ENCODE peak calls at places on chromosomes 6 and 20, in seven cellular contexts. R, Y, D, F, W, K and O are unnamed samples.

GRCh38 chr6:14452567-14453527 is 335.3 kb downstream of the CD83 start:
- DNase-seq in Y (peak; percentile 59), R (no peak), W (peak; percentile 74), K (no peak), F (no peak), D (no peak), O (no peak)

GRCh38 chr20:39358052-39358451 is 395.9 kb downstream of the DHX35 start:
- DNase-seq in K (no peak), W (no peak), Y (no peak), R (no peak), D (no peak), F (no peak), O (no peak)

GRCh38 chr6:45001663-45002062 is 326.5 kb upstream of the RUNX2 start:
- DNase-seq in Y (no peak), R (no peak), D (no peak), K (no peak), F (no peak), W (no peak), O (no peak)

GRCh38 chr6:156778615-156779205 is 1.5 kb downstream of the ARID1B start:
- DNase-seq in D (no peak), Y (peak; percentile 59), F (peak; percentile 56), K (peak; percentile 15), W (peak; percentile 93), R (peak; percentile 65), O (no peak)

GRCh38 chr20:64150756-64151633 is 13.3 kb upstream of the MYT1 start:
- DNase-seq in Y (no peak), R (no peak), K (no peak), W (peak; percentile 47), D (no peak), F (no peak), O (peak; percentile 42)

GRCh38 chr6:98579089-98579488 is 255.3 kb upstream of the POU3F2 start:
- DNase-seq in D (no peak), R (no peak), W (no peak), F (no peak), Y (no peak), K (no peak), O (no peak)

GRCh38 chr6:86148586-86148985 is 505.9 kb upstream of the SYNCRIP start:
- DNase-seq in W (peak; percentile 24), D (no peak), F (no peak), R (no peak), K (no peak), Y (no peak), O (no peak)

GRCh38 chr6:26158581-26159416 is 71.6 kb downstream of the HFE start:
- DNase-seq in W (peak; percentile 91), F (peak; percentile 73), D (no peak), R (peak; percentile 87), Y (peak; percentile 69), K (peak; percentile 88), O (peak; percentile 87)

GRCh38 chr20:61556116-61556515 is 304.1 kb downstream of the CDH4 start:
- DNase-seq in D (no peak), W (no peak), F (no peak), R (no peak), K (no peak), Y (no peak), O (no peak)

GRCh38 chr6:148525453-148525852 is 182.8 kb downstream of the SASH1 start:
- DNase-seq in Y (no peak), F (no peak), K (no peak), D (no peak), W (no peak), R (no peak), O (no peak)

GRCh38 chr20:38673731-38674177 is 50.5 kb upstream of the SLC32A1 start:
- DNase-seq in W (no peak), K (no peak), Y (no peak), R (no peak), D (no peak), F (no peak), O (peak; percentile 59)

GRCh38 chr20:34268851-34269668 is 27.8 kb downstream of the ASIP start:
- DNase-seq in R (peak; percentile 37), Y (no peak), K (peak; percentile 15), D (no peak), W (peak; percentile 84), F (peak; percentile 31), O (peak; percentile 80)

GRCh38 chr6:82364087-82365010 is 732 bp downstream of the TPBG start:
- DNase-seq in Y (peak; percentile 67), D (peak; percentile 54), W (peak; percentile 76), R (peak; percentile 46), K (peak; percentile 55), F (peak; percentile 49), O (peak; percentile 73)

GRCh38 chr6:170296746-170297576 is 6.1 kb upstream of the DLL1 start:
- DNase-seq in D (no peak), F (no peak), W (no peak), Y (no peak), R (no peak), K (no peak), O (no peak)

GRCh38 chr20:4633780-4634179 is 87.9 kb upstream of the PRND start:
- DNase-seq in Y (no peak), R (no peak), W (no peak), F (no peak), K (no peak), D (no peak), O (no peak)

GRCh38 chr6:170453586-170454511 is 99.3 kb downstream of the PSMB1 start:
- DNase-seq in D (no peak), K (no peak), W (peak; percentile 51), Y (no peak), R (no peak), F (no peak), O (no peak)

GRCh38 chr6:32427934-32428474 is 11.7 kb upstream of the HLA-DRA start:
- DNase-seq in Y (no peak), R (no peak), F (no peak), K (no peak), D (no peak), W (no peak), O (no peak)

GRCh38 chr20:50224553-50225255 is 34.1 kb downstream of the CEBPB start:
- DNase-seq in F (peak; percentile 42), W (no peak), Y (no peak), R (peak; percentile 65), D (no peak), K (no peak), O (peak; percentile 93)

GRCh38 chr6:140827593-140827992 is 1305.1 kb upstream of the GJE1 start:
- DNase-seq in W (no peak), F (no peak), K (no peak), Y (no peak), R (no peak), D (no peak), O (no peak)

GRCh38 chr6:140828833-140829232 is 1303.9 kb upstream of the GJE1 start:
- DNase-seq in F (no peak), D (no peak), Y (no peak), R (no peak), W (no peak), K (no peak), O (no peak)

DNA sequence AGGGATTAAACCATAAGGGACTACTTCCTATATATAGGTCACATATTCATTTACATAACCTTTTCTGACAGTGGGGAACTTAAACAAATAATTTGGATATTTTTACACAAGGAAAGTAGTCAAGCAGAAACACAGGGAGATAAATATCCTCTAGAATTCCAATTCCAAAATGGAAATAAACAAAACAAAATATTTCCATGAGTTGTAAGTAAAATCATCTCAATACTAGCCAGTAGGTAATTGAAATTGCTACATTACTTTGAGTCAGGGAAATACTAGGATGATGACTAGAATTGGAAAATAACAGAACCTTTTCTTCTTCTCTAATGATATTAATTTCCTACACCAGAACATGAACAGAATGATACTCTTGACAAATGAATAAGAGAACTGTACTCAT is 1308.1 kb upstream of the GJE1 start:
- DNase-seq in R (no peak), W (no peak), Y (no peak), F (no peak), K (no peak), D (no peak), O (no peak)
- TF ChIP-seq POLR2AphosphoS5 in R (no peak), W (no peak), Y (no peak), F (no peak), K (no peak), D (no peak), O (no peak)

GRCh38 chr6:11761744-11762620 is 16.6 kb downstream of the ADTRP start:
- DNase-seq in D (no peak), R (peak; percentile 77), Y (no peak), W (no peak), K (no peak), F (no peak), O (no peak)
- H3K4me1 ChIP-seq in D (peaks cover 10% of the 10 kb centered on the region), R (peaks cover 30% of the 10 kb centered on the region), Y (no peaks in the 10 kb centered on the region), W (no peaks in the 10 kb centered on the region), K (peaks cover 9% of the 10 kb centered on the region), F (peaks cover 21% of the 10 kb centered on the region), O (peaks cover 46% of the 10 kb centered on the region)

GRCh38 chr6:42367353-42368011 is 84.2 kb downstream of the TRERF1 start:
- DNase-seq in K (no peak), W (peak; percentile 83), F (no peak), Y (no peak), R (peak; percentile 35), D (no peak), O (no peak)
- TF ChIP-seq POLR2A in K (no peak), W (no peak), F (no peak), Y (no peak), R (no peak), D (no peak), O (no peak)

DNA sequence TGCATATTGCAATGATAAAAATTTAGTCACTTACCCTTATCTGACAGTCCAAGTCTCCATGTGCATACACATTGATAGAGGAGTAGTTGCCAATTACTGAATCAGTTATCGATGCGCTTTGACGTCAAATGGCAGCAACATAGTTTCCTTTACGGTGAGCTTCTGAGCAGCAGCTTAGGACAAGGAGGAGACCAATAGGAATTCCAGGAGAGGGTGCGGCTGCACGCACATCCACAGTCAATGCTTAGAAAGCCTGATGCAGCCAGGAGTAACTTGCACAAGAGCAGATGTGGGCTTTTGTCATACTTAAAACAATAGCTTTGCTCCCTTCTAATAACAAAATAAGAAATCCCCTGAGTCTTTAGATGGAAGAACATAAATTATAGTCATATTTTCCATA is 442.0 kb downstream of the BCKDHB start:
- DNase-seq in K (no peak), Y (no peak), W (no peak), R (no peak), F (no peak), D (no peak), O (no peak)
- TF ChIP-seq POLR2AphosphoS5 in K (no peak), Y (no peak), W (no peak), R (no peak), F (no peak), D (no peak), O (no peak)

DNA sequence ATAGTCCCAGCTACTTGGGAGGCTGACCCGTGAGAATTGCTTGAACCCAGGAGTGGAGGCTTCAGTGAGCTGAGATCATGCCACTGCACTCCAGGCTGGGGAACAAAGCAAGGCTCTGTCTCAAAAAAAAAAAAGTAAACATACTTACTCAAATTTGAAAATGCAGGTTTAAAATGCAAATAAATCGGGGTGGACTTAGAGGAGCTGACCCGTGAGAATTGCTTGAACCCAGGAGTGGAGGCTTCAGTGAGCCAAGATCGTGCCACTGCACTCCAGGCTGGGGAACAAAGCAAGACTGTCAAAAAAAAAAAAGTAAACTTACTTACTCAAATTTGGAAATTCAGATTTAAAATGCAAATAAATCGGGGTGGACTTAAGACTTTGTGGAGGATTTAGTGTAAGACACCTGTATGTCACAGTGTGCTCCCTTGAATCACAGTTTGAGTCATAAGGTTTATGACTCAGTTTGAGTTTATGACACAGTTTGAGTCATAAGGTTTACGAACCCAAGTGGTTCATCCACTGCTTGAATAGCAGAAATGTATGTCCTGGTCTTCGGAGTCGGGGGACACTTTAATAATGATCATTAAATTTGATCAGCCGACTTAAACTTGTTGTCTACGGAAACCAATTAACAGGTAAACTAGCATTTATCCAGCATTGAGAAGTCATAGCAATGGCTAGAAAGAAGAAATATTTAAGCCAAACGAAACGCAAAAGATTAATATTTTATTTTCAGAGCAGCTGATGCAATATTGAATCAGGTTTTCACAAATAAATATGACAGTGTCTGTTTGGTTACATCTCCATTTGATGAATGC is 6.8 kb upstream of the MRPS10 start:
- DNase-seq in W (no peak), K (no peak), Y (no peak), D (peak; percentile 97), R (no peak), F (no peak), O (no peak)
- H3K4me1 ChIP-seq in W (no peaks in the 10 kb centered on the region), K (no peaks in the 10 kb centered on the region), Y (no peaks in the 10 kb centered on the region), D (peaks cover 48% of the 10 kb centered on the region), R (peaks cover 15% of the 10 kb centered on the region), F (no peaks in the 10 kb centered on the region), O (peaks cover 22% of the 10 kb centered on the region)